ENCODE peak calls at places on chromosomes 5 and 9, in ten cellular contexts. O, W, T, U, Y, D, G, K, A and I are unnamed samples.

GRCh38 chr5:80933061-80933460 is 27.1 kb upstream of the RASGRF2 start:
- DNase-seq in W (no peak), K (no peak), D (no peak), G (no peak), Y (no peak), O (peak), U (no peak), T (no peak), A (no peak), I (no peak)

GRCh38 chr9:112881366-112881765 is 9.3 kb downstream of the SLC46A2 start:
- DNase-seq in Y (no peak), G (no peak), O (peak), T (peak), W (no peak), U (no peak), K (no peak), D (no peak), A (no peak), I (no peak)

GRCh38 chr9:121684381-121685145 is 33.1 kb downstream of the DAB2IP start:
- DNase-seq in O (no peak), T (peak), Y (no peak), K (peak), W (no peak), G (peak), A (no peak), U (no peak), D (no peak), I (peak)

GRCh38 chr5:38382898-38383297 is 124.5 kb downstream of the EGFLAM start:
- DNase-seq in W (peak), D (peak), T (peak), O (peak), A (peak), Y (no peak), G (peak), K (peak), U (no peak), I (peak)

GRCh38 chr9:32707326-32707725 is 71.9 kb upstream of the TAF1L start:
- DNase-seq in K (no peak), U (no peak), D (no peak), O (peak), T (no peak), W (no peak), A (no peak), Y (no peak), G (no peak), I (no peak)

GRCh38 chr9:76905661-76905983 is 292 bp downstream of the PRUNE2 start:
- DNase-seq in T (no peak), U (no peak), G (no peak), A (no peak), O (no peak), Y (no peak), W (no peak), D (no peak), K (no peak), I (no peak)

GRCh38 chr9:35649431-35650340 is 1.0 kb downstream of the SIT1 start:
- DNase-seq in G (peak), A (no peak), Y (no peak), U (no peak), T (no peak), O (no peak), W (no peak), K (no peak), D (no peak), I (no peak)

GRCh38 chr9:4206718-4207117 is 93.2 kb downstream of the GLIS3 start:
- DNase-seq in Y (no peak), G (no peak), U (no peak), T (no peak), A (no peak), O (no peak), K (no peak), D (no peak), W (no peak), I (no peak)

GRCh38 chr9:134125413-134126095 is 10.3 kb upstream of the WDR5 start:
- DNase-seq in U (no peak), A (no peak), D (no peak), K (no peak), T (no peak), Y (no peak), G (no peak), O (no peak), W (no peak), I (no peak)

GRCh38 chr9:115717298-115717697 is 436.3 kb upstream of the PAPPA start:
- DNase-seq in G (no peak), U (no peak), O (peak), T (peak), A (no peak), K (no peak), W (no peak), Y (no peak), D (no peak), I (no peak)

GRCh38 chr5:6598351-6598900 is 34.4 kb downstream of the NSUN2 start:
- DNase-seq in D (no peak), A (no peak), G (no peak), Y (no peak), U (no peak), O (peak), K (no peak), W (no peak), T (no peak), I (no peak)

GRCh38 chr5:178590141-178590923 is at the start of gene COL23A1:
- DNase-seq in G (peak), T (no peak), Y (no peak), U (peak), D (peak), A (no peak), O (peak), W (peak), K (peak), I (peak)

GRCh38 chr5:136104311-136104975 is 28.2 kb upstream of the SMAD5 start:
- DNase-seq in D (no peak), G (no peak), W (no peak), K (no peak), O (no peak), A (no peak), T (no peak), U (no peak), Y (no peak), I (no peak)

GRCh38 chr9:26462213-26462612 is 430.4 kb downstream of the CAAP1 start:
- DNase-seq in A (no peak), U (no peak), W (no peak), D (no peak), O (no peak), K (no peak), G (no peak), Y (no peak), T (peak), I (no peak)

GRCh38 chr9:133103183-133103986 is 17.7 kb downstream of the RALGDS start:
- DNase-seq in O (peak), Y (no peak), T (peak), G (peak), A (no peak), U (no peak), D (peak), W (peak), K (peak), I (peak)

GRCh38 chr9:91723420-91724067 is 226.5 kb downstream of the ROR2 start:
- DNase-seq in D (no peak), Y (no peak), A (no peak), W (no peak), G (no peak), O (no peak), T (no peak), U (no peak), K (no peak), I (no peak)

GRCh38 chr9:97633859-97634485 is 351 bp downstream of the NCBP1 start:
- DNase-seq in O (peak), U (no peak), D (no peak), W (no peak), T (peak), K (no peak), Y (no peak), A (no peak), G (peak), I (no peak)

GRCh38 chr5:170192829-170193228 is 40.0 kb upstream of the C5orf58 start:
- DNase-seq in U (no peak), Y (no peak), O (no peak), G (no peak), D (no peak), A (no peak), K (no peak), T (no peak), W (no peak), I (no peak)

GRCh38 chr5:176530983-176531901 is 6.0 kb downstream of the RNF44 start:
- DNase-seq in W (no peak), O (peak), D (no peak), G (peak), T (no peak), Y (no peak), U (no peak), K (no peak), A (no peak), I (no peak)

GRCh38 chr5:14305045-14305444 is 161.9 kb downstream of the TRIO start:
- DNase-seq in Y (no peak), K (no peak), T (peak), D (peak), O (peak), U (no peak), W (no peak), G (no peak), A (no peak), I (no peak)

GRCh38 chr5:169651526-169651925 is 14.5 kb downstream of the DOCK2 start:
- DNase-seq in K (no peak), W (no peak), G (no peak), Y (no peak), A (no peak), O (no peak), U (no peak), T (peak), D (no peak), I (no peak)

GRCh38 chr9:93684161-93684765 is 107.9 kb downstream of the PHF2 start:
- DNase-seq in W (no peak), Y (no peak), O (no peak), G (no peak), U (no peak), K (peak), A (no peak), D (no peak), T (no peak), I (no peak)

GRCh38 chr5:178115136-178115834 is 2.0 kb downstream of the N4BP3 start:
- DNase-seq in T (no peak), O (no peak), Y (no peak), D (no peak), W (no peak), U (no peak), K (no peak), G (peak), A (no peak), I (no peak)

GRCh38 chr5:2111569-2112105 is 228.9 kb upstream of the IRX4 start:
- DNase-seq in G (no peak), U (no peak), A (no peak), T (no peak), K (no peak), Y (no peak), D (no peak), O (no peak), W (no peak), I (no peak)

GRCh38 chr9:21414220-21414940 is 5.5 kb downstream of the IFNA8 start:
- DNase-seq in U (no peak), T (no peak), G (no peak), A (no peak), W (no peak), D (no peak), O (no peak), Y (no peak), K (no peak), I (no peak)

GRCh38 chr9:35658894-35659220 is 765 bp downstream of the CCDC107 start:
- DNase-seq in K (no peak), D (no peak), O (peak), T (peak), Y (no peak), U (no peak), A (peak), G (no peak), W (no peak), I (no peak)

GRCh38 chr9:106075991-106076390 is 381.6 kb downstream of the TMEM38B start:
- DNase-seq in G (no peak), W (no peak), Y (no peak), A (no peak), D (no peak), U (no peak), O (peak), T (peak), K (no peak), I (no peak)

GRCh38 chr5:157164521-157164920 is 1.5 kb downstream of the GARIN3 start:
- DNase-seq in U (no peak), K (no peak), D (no peak), Y (no peak), O (no peak), A (no peak), W (no peak), G (no peak), T (no peak), I (no peak)

GRCh38 chr5:134095887-134096589 is 18.4 kb upstream of the TCF7 start:
- DNase-seq in Y (no peak), T (no peak), A (no peak), O (no peak), K (no peak), W (no peak), G (no peak), U (no peak), D (no peak), I (no peak)

GRCh38 chr9:16710888-16711287 is 159.6 kb downstream of the BNC2 start:
- DNase-seq in Y (no peak), D (no peak), O (no peak), T (no peak), W (no peak), U (no peak), G (no peak), K (no peak), A (no peak), I (no peak)

GRCh38 chr9:86586144-86586494 is 231.9 kb upstream of the TUT7 start:
- DNase-seq in Y (no peak), G (no peak), U (no peak), A (no peak), O (no peak), K (no peak), W (no peak), D (no peak), T (no peak), I (no peak)

GRCh38 chr9:94630833-94631232 is 8.5 kb downstream of the FBP1 start:
- DNase-seq in K (no peak), D (no peak), G (no peak), O (no peak), Y (no peak), T (no peak), U (no peak), A (no peak), W (no peak), I (no peak)

GRCh38 chr9:80893190-80893589 is 796.2 kb downstream of the TLE1 start:
- DNase-seq in Y (no peak), A (no peak), G (no peak), W (no peak), T (no peak), D (no peak), O (no peak), K (no peak), U (no peak), I (no peak)

GRCh38 chr5:137607771-137608170 is 108.6 kb upstream of the SPOCK1 start:
- DNase-seq in W (no peak), U (no peak), A (no peak), O (no peak), D (no peak), G (no peak), Y (no peak), K (no peak), T (no peak), I (no peak)

GRCh38 chr5:137606401-137606800 is 107.3 kb upstream of the SPOCK1 start:
- DNase-seq in O (no peak), G (no peak), K (no peak), T (no peak), A (no peak), Y (no peak), D (no peak), U (no peak), W (no peak), I (no peak)

GRCh38 chr5:137604348-137605095 is 105.4 kb upstream of the SPOCK1 start:
- DNase-seq in G (no peak), D (no peak), T (peak), Y (no peak), O (no peak), A (no peak), K (no peak), W (no peak), U (no peak), I (no peak)

GRCh38 chr5:137603891-137604290 is 104.8 kb upstream of the SPOCK1 start:
- DNase-seq in D (no peak), K (no peak), T (no peak), G (no peak), A (no peak), W (no peak), U (no peak), Y (no peak), O (no peak), I (no peak)

GRCh38 chr5:137605377-137605776 is 106.3 kb upstream of the SPOCK1 start:
- DNase-seq in W (no peak), T (peak), D (no peak), O (no peak), Y (no peak), K (no peak), G (no peak), A (no peak), U (no peak), I (no peak)
- TF ChIP-seq CTCF in W (no peak), T (peak), D (peak), O (no peak), Y (no peak), K (no peak), G (no peak), A (peak), U (no peak), I (no peak)

DNA sequence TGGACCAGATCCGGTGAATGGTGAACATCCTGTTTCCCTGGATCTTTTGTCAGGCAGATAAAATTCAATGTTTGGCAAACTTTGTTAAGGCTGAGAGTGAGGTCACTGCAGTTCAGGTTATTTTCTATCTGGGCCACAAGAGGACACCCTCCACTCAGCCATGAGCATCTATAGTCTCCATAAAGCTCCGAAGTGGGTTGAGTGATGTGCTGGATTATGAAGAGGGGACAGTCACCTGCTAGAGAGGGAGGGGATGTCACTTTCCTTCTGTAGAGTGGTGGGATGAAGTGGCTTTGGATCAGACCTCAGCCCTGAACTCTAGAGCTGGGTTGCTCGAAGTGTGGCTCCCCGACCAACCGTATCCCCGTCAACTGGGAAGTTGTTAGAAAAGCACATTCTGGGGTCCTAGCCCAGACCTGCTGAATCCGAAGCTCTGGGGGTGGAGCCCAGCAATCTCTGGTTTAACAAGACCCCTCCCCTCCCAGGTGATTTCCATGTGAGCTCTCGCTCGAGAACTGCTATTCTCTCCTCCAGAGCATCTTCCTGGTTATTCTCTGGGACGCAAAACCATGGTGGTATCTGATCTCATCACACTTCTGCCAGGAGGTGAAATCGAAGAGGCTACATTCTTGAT is 31.8 kb upstream of the FGF1 start:
- DNase-seq in T (peak), D (no peak), G (no peak), U (no peak), Y (no peak), O (peak), A (no peak), K (no peak), W (no peak), I (peak)
- TF ChIP-seq CTCF in T (peak), D (peak), G (peak), U (no peak), Y (peak), O (peak), A (peak), K (peak), W (no peak), I (no peak)

GRCh38 chr5:131563434-131564228 is 71.4 kb downstream of the RAPGEF6 start:
- DNase-seq in A (no peak), G (no peak), U (no peak), D (no peak), Y (no peak), O (no peak), W (no peak), T (no peak), K (no peak), I (no peak)
- TF ChIP-seq CTCF in A (no peak), G (no peak), U (no peak), D (no peak), Y (no peak), O (no peak), W (no peak), T (no peak), K (no peak), I (no peak)

GRCh38 chr5:76746677-76747076 is 30.8 kb downstream of the F2R start:
- DNase-seq in D (no peak), W (no peak), T (no peak), A (no peak), O (no peak), U (no peak), G (no peak), K (no peak), Y (no peak), I (no peak)
- TF ChIP-seq CTCF in D (no peak), W (no peak), T (no peak), A (no peak), O (no peak), U (no peak), G (no peak), K (no peak), Y (no peak), I (no peak)